ENCODE peak calls at places on chromosomes 11 and 22, in ten cellular contexts. One of them, this sample, is unnamed.

GRCh38 chr11:19869466-19869865 is 156.8 kb downstream of the NAV2 start:
- DNase-seq in BE2C: no peak
- DNase-seq in astrocyte of the spinal cord: no peak
- DNase-seq in AG10803: no peak
- DNase-seq in tibial nerve: no peak
- DNase-seq in left lung: no peak
- DNase-seq in progenitor cell of endocrine pancreas: no peak
- DNase-seq in colonic mucosa: no peak
- DNase-seq in fibroblast of the aortic adventitia: no peak
- DNase-seq in AG09309: no peak
- DNase-seq in this sample: no peak

GRCh38 chr11:74681686-74682651 is 49.3 kb downstream of the CHRDL2 start:
- DNase-seq in BE2C: no peak
- DNase-seq in astrocyte of the spinal cord: no peak
- DNase-seq in AG10803: no peak
- DNase-seq in tibial nerve: no peak
- DNase-seq in left lung: peak; percentile 34
- DNase-seq in progenitor cell of endocrine pancreas: no peak
- DNase-seq in colonic mucosa: no peak
- DNase-seq in fibroblast of the aortic adventitia: no peak
- DNase-seq in AG09309: no peak
- DNase-seq in this sample: no peak

GRCh38 chr22:48061726-48062125 is 1299.3 kb downstream of the TBC1D22A start:
- DNase-seq in BE2C: no peak
- DNase-seq in astrocyte of the spinal cord: no peak
- DNase-seq in AG10803: no peak
- DNase-seq in tibial nerve: no peak
- DNase-seq in left lung: no peak
- DNase-seq in progenitor cell of endocrine pancreas: no peak
- DNase-seq in colonic mucosa: no peak
- DNase-seq in fibroblast of the aortic adventitia: no peak
- DNase-seq in AG09309: no peak
- DNase-seq in this sample: no peak

GRCh38 chr11:14414470-14415461 is 55.8 kb upstream of the RRAS2 start:
- DNase-seq in BE2C: no peak
- DNase-seq in astrocyte of the spinal cord: no peak
- DNase-seq in AG10803: no peak
- DNase-seq in tibial nerve: no peak
- DNase-seq in left lung: no peak
- DNase-seq in progenitor cell of endocrine pancreas: no peak
- DNase-seq in colonic mucosa: no peak
- DNase-seq in fibroblast of the aortic adventitia: no peak
- DNase-seq in AG09309: no peak
- DNase-seq in this sample: no peak

GRCh38 chr22:46577361-46578249 is 40.2 kb upstream of the CELSR1 start:
- DNase-seq in BE2C: no peak
- DNase-seq in astrocyte of the spinal cord: no peak
- DNase-seq in AG10803: no peak
- DNase-seq in tibial nerve: no peak
- DNase-seq in left lung: peak; percentile 38
- DNase-seq in progenitor cell of endocrine pancreas: no peak
- DNase-seq in colonic mucosa: no peak
- DNase-seq in fibroblast of the aortic adventitia: no peak
- DNase-seq in AG09309: no peak
- DNase-seq in this sample: no peak

GRCh38 chr22:45678961-45679912 is 7.6 kb downstream of the ATXN10 start:
- DNase-seq in BE2C: no peak
- DNase-seq in astrocyte of the spinal cord: peak; percentile 80
- DNase-seq in AG10803: peak; percentile 73
- DNase-seq in tibial nerve: no peak
- DNase-seq in left lung: no peak
- DNase-seq in progenitor cell of endocrine pancreas: no peak
- DNase-seq in colonic mucosa: no peak
- DNase-seq in fibroblast of the aortic adventitia: peak; percentile 70
- DNase-seq in AG09309: peak; percentile 61
- DNase-seq in this sample: no peak

GRCh38 chr11:43467958-43468357 is 109.2 kb downstream of the TTC17 start:
- DNase-seq in BE2C: no peak
- DNase-seq in astrocyte of the spinal cord: no peak
- DNase-seq in AG10803: no peak
- DNase-seq in tibial nerve: no peak
- DNase-seq in left lung: no peak
- DNase-seq in progenitor cell of endocrine pancreas: no peak
- DNase-seq in colonic mucosa: no peak
- DNase-seq in fibroblast of the aortic adventitia: no peak
- DNase-seq in AG09309: no peak
- DNase-seq in this sample: no peak

GRCh38 chr11:117552626-117553025 is 225.0 kb downstream of the CEP164 start:
- DNase-seq in BE2C: no peak
- DNase-seq in astrocyte of the spinal cord: no peak
- DNase-seq in AG10803: no peak
- DNase-seq in tibial nerve: no peak
- DNase-seq in left lung: no peak
- DNase-seq in progenitor cell of endocrine pancreas: no peak
- DNase-seq in colonic mucosa: no peak
- DNase-seq in fibroblast of the aortic adventitia: no peak
- DNase-seq in AG09309: no peak
- DNase-seq in this sample: no peak

GRCh38 chr11:78187366-78188011 is 937 bp downstream of the KCTD21 start:
- DNase-seq in BE2C: no peak
- DNase-seq in astrocyte of the spinal cord: no peak
- DNase-seq in AG10803: no peak
- DNase-seq in tibial nerve: no peak
- DNase-seq in left lung: no peak
- DNase-seq in progenitor cell of endocrine pancreas: no peak
- DNase-seq in colonic mucosa: no peak
- DNase-seq in fibroblast of the aortic adventitia: no peak
- DNase-seq in AG09309: no peak
- DNase-seq in this sample: no peak

GRCh38 chr11:78189851-78190250 is 1.1 kb downstream of the USP35 start:
- DNase-seq in BE2C: no peak
- DNase-seq in astrocyte of the spinal cord: no peak
- DNase-seq in AG10803: no peak
- DNase-seq in tibial nerve: no peak
- DNase-seq in left lung: no peak
- DNase-seq in progenitor cell of endocrine pancreas: no peak
- DNase-seq in colonic mucosa: no peak
- DNase-seq in fibroblast of the aortic adventitia: no peak
- DNase-seq in AG09309: no peak
- DNase-seq in this sample: no peak

GRCh38 chr11:78190374-78190773 is 1.7 kb downstream of the USP35 start:
- DNase-seq in BE2C: no peak
- DNase-seq in astrocyte of the spinal cord: no peak
- DNase-seq in AG10803: no peak
- DNase-seq in tibial nerve: no peak
- DNase-seq in left lung: no peak
- DNase-seq in progenitor cell of endocrine pancreas: no peak
- DNase-seq in colonic mucosa: no peak
- DNase-seq in fibroblast of the aortic adventitia: no peak
- DNase-seq in AG09309: no peak
- DNase-seq in this sample: no peak

GRCh38 chr11:78188809-78189724 is at the start of gene USP35:
- DNase-seq in BE2C: no peak
- DNase-seq in astrocyte of the spinal cord: no peak
- DNase-seq in AG10803: no peak
- DNase-seq in tibial nerve: no peak
- DNase-seq in left lung: no peak
- DNase-seq in progenitor cell of endocrine pancreas: no peak
- DNase-seq in colonic mucosa: no peak
- DNase-seq in fibroblast of the aortic adventitia: no peak
- DNase-seq in AG09309: no peak
- DNase-seq in this sample: no peak

GRCh38 chr11:78188012-78188808 is at the start of gene KCTD21:
- DNase-seq in BE2C: peak; percentile 98
- DNase-seq in astrocyte of the spinal cord: peak; percentile 97
- DNase-seq in AG10803: peak; percentile 95
- DNase-seq in tibial nerve: peak; percentile 94
- DNase-seq in left lung: peak; percentile 99
- DNase-seq in progenitor cell of endocrine pancreas: peak; percentile 89
- DNase-seq in colonic mucosa: peak; percentile 97
- DNase-seq in fibroblast of the aortic adventitia: peak; percentile 96
- DNase-seq in AG09309: peak; percentile 82
- DNase-seq in this sample: peak; percentile 98
- TF ChIP-seq CTCF in BE2C: no peak
- TF ChIP-seq CTCF in astrocyte of the spinal cord: no peak
- TF ChIP-seq CTCF in AG10803: no peak
- TF ChIP-seq CTCF in tibial nerve: peak; percentile 18
- TF ChIP-seq CTCF in left lung: no peak
- TF ChIP-seq CTCF in progenitor cell of endocrine pancreas: no peak
- TF ChIP-seq CTCF in colonic mucosa: no peak
- TF ChIP-seq CTCF in fibroblast of the aortic adventitia: no peak
- TF ChIP-seq CTCF in AG09309: no peak
- TF ChIP-seq CTCF in this sample: no peak

GRCh38 chr22:44336962-44337657 is 24.4 kb upstream of the SHISAL1 start:
- DNase-seq in BE2C: no peak
- DNase-seq in astrocyte of the spinal cord: no peak
- DNase-seq in AG10803: no peak
- DNase-seq in tibial nerve: no peak
- DNase-seq in left lung: no peak
- DNase-seq in progenitor cell of endocrine pancreas: no peak
- DNase-seq in colonic mucosa: no peak
- DNase-seq in fibroblast of the aortic adventitia: no peak
- DNase-seq in AG09309: no peak
- DNase-seq in this sample: no peak

GRCh38 chr22:44335066-44335839 is 22.5 kb upstream of the SHISAL1 start:
- DNase-seq in BE2C: no peak
- DNase-seq in astrocyte of the spinal cord: no peak
- DNase-seq in AG10803: no peak
- DNase-seq in tibial nerve: no peak
- DNase-seq in left lung: no peak
- DNase-seq in progenitor cell of endocrine pancreas: no peak
- DNase-seq in colonic mucosa: no peak
- DNase-seq in fibroblast of the aortic adventitia: no peak
- DNase-seq in AG09309: no peak
- DNase-seq in this sample: no peak

GRCh38 chr22:44333847-44334635 is 21.3 kb upstream of the SHISAL1 start:
- DNase-seq in BE2C: no peak
- DNase-seq in astrocyte of the spinal cord: no peak
- DNase-seq in AG10803: no peak
- DNase-seq in tibial nerve: no peak
- DNase-seq in left lung: no peak
- DNase-seq in progenitor cell of endocrine pancreas: no peak
- DNase-seq in colonic mucosa: no peak
- DNase-seq in fibroblast of the aortic adventitia: no peak
- DNase-seq in AG09309: no peak
- DNase-seq in this sample: no peak

GRCh38 chr22:44337658-44338004 is 24.9 kb upstream of the SHISAL1 start:
- DNase-seq in BE2C: peak; percentile 73
- DNase-seq in astrocyte of the spinal cord: peak; percentile 59
- DNase-seq in AG10803: peak; percentile 60
- DNase-seq in tibial nerve: no peak
- DNase-seq in left lung: peak; percentile 55
- DNase-seq in progenitor cell of endocrine pancreas: no peak
- DNase-seq in colonic mucosa: no peak
- DNase-seq in fibroblast of the aortic adventitia: peak; percentile 69
- DNase-seq in AG09309: no peak
- DNase-seq in this sample: peak; percentile 47

GRCh38 chr22:44335903-44336803 is 23.4 kb upstream of the SHISAL1 start:
- DNase-seq in BE2C: no peak
- DNase-seq in astrocyte of the spinal cord: no peak
- DNase-seq in AG10803: no peak
- DNase-seq in tibial nerve: no peak
- DNase-seq in left lung: no peak
- DNase-seq in progenitor cell of endocrine pancreas: no peak
- DNase-seq in colonic mucosa: no peak
- DNase-seq in fibroblast of the aortic adventitia: no peak
- DNase-seq in AG09309: no peak
- DNase-seq in this sample: no peak
- TF ChIP-seq CTCF in BE2C: no peak
- TF ChIP-seq CTCF in astrocyte of the spinal cord: no peak
- TF ChIP-seq CTCF in AG10803: no peak
- TF ChIP-seq CTCF in tibial nerve: no peak
- TF ChIP-seq CTCF in left lung: no peak
- TF ChIP-seq CTCF in progenitor cell of endocrine pancreas: no peak
- TF ChIP-seq CTCF in colonic mucosa: no peak
- TF ChIP-seq CTCF in fibroblast of the aortic adventitia: no peak
- TF ChIP-seq CTCF in AG09309: no peak
- TF ChIP-seq CTCF in this sample: no peak

DNA sequence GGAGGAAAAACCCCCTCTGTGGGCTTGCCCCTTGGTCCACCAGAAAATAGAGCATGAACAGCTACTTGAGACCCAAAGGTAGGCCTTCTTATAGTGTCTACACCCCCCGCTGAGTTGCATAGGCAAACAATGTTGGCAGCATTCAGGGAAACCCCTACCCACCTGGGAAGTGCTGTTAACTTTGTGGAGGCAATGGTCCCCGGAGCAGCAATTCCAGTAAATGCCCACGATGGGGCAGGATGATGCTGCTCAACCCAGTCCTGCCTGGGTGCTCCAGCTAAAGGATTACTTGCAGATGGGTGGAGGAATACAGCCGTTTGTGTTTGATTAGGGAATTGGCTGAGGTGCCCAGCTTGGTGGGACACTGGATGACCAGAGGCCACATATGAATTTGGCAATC is 381.3 kb upstream of the ANO5 start:
- DNase-seq in BE2C: peak; percentile 55
- DNase-seq in astrocyte of the spinal cord: no peak
- DNase-seq in AG10803: no peak
- DNase-seq in tibial nerve: no peak
- DNase-seq in left lung: no peak
- DNase-seq in progenitor cell of endocrine pancreas: no peak
- DNase-seq in colonic mucosa: no peak
- DNase-seq in fibroblast of the aortic adventitia: no peak
- DNase-seq in AG09309: no peak
- DNase-seq in this sample: no peak
- TF ChIP-seq CTCF in BE2C: peak; percentile 61
- TF ChIP-seq CTCF in astrocyte of the spinal cord: no peak
- TF ChIP-seq CTCF in AG10803: no peak
- TF ChIP-seq CTCF in tibial nerve: no peak
- TF ChIP-seq CTCF in left lung: no peak
- TF ChIP-seq CTCF in progenitor cell of endocrine pancreas: peak; percentile 40
- TF ChIP-seq CTCF in colonic mucosa: no peak
- TF ChIP-seq CTCF in fibroblast of the aortic adventitia: no peak
- TF ChIP-seq CTCF in AG09309: no peak
- TF ChIP-seq CTCF in this sample: no peak

GRCh38 chr11:22173532-22173931 is 19.4 kb upstream of the ANO5 start:
- DNase-seq in BE2C: no peak
- DNase-seq in astrocyte of the spinal cord: no peak
- DNase-seq in AG10803: no peak
- DNase-seq in tibial nerve: no peak
- DNase-seq in left lung: no peak
- DNase-seq in progenitor cell of endocrine pancreas: no peak
- DNase-seq in colonic mucosa: no peak
- DNase-seq in fibroblast of the aortic adventitia: no peak
- DNase-seq in AG09309: no peak
- DNase-seq in this sample: no peak

GRCh38 chr11:22165799-22166548 is 26.9 kb upstream of the ANO5 start:
- DNase-seq in BE2C: no peak
- DNase-seq in astrocyte of the spinal cord: no peak
- DNase-seq in AG10803: no peak
- DNase-seq in tibial nerve: no peak
- DNase-seq in left lung: no peak
- DNase-seq in progenitor cell of endocrine pancreas: no peak
- DNase-seq in colonic mucosa: no peak
- DNase-seq in fibroblast of the aortic adventitia: no peak
- DNase-seq in AG09309: no peak
- DNase-seq in this sample: no peak

GRCh38 chr11:22165087-22165486 is 27.8 kb upstream of the ANO5 start:
- DNase-seq in BE2C: no peak
- DNase-seq in astrocyte of the spinal cord: no peak
- DNase-seq in AG10803: no peak
- DNase-seq in tibial nerve: no peak
- DNase-seq in left lung: no peak
- DNase-seq in progenitor cell of endocrine pancreas: no peak
- DNase-seq in colonic mucosa: peak; percentile 31
- DNase-seq in fibroblast of the aortic adventitia: no peak
- DNase-seq in AG09309: no peak
- DNase-seq in this sample: no peak

GRCh38 chr11:22169833-22170232 is 23.1 kb upstream of the ANO5 start:
- DNase-seq in BE2C: no peak
- DNase-seq in astrocyte of the spinal cord: no peak
- DNase-seq in AG10803: no peak
- DNase-seq in tibial nerve: no peak
- DNase-seq in left lung: no peak
- DNase-seq in progenitor cell of endocrine pancreas: no peak
- DNase-seq in colonic mucosa: no peak
- DNase-seq in fibroblast of the aortic adventitia: no peak
- DNase-seq in AG09309: no peak
- DNase-seq in this sample: no peak
- TF ChIP-seq CTCF in BE2C: peak; percentile 18
- TF ChIP-seq CTCF in astrocyte of the spinal cord: peak; percentile 2
- TF ChIP-seq CTCF in AG10803: peak; percentile 36
- TF ChIP-seq CTCF in tibial nerve: no peak
- TF ChIP-seq CTCF in left lung: no peak
- TF ChIP-seq CTCF in progenitor cell of endocrine pancreas: peak; percentile 53
- TF ChIP-seq CTCF in colonic mucosa: peak; percentile 14
- TF ChIP-seq CTCF in fibroblast of the aortic adventitia: no peak
- TF ChIP-seq CTCF in AG09309: no peak
- TF ChIP-seq CTCF in this sample: peak; percentile 47